ENCODE peak calls at places on chromosomes 5 and 9, in five cellular contexts. N is stimulated activated naive CD8-positive, alpha-beta T cell treated with anti-CD3 and anti-CD28 coated beads, Interleukin-15, Interleukin-2, amounts not matched to agents 100 U/mL and 50 U/mL, for 24 hours; U is HTR-8/SVneo; R is MCF 10A; Y is fibroblast of pulmonary artery. M is an unnamed sample.

GRCh38 chr5:154038241-154038603 is 488 bp downstream of the FAM114A2 start:
- DNase-seq in N (peak), U (no peak), R (no peak), Y (no peak), M (no peak)

GRCh38 chr5:167892352-167893115 is 398.9 kb upstream of the WWC1 start:
- DNase-seq in N (no peak), U (no peak), R (no peak), Y (no peak), M (no peak)

GRCh38 chr5:154587123-154587725 is 109.2 kb upstream of the HAND1 start:
- DNase-seq in N (no peak), U (no peak), R (no peak), Y (no peak), M (no peak)

GRCh38 chr9:2662496-2662895 is 40.9 kb downstream of the VLDLR start:
- DNase-seq in N (no peak), U (peak), R (peak), Y (peak), M (no peak)

GRCh38 chr5:90365328-90365727 is 44.2 kb downstream of the CETN3 start:
- DNase-seq in N (no peak), U (no peak), R (no peak), Y (no peak), M (no peak)

GRCh38 chr5:107655836-107656235 is 14.9 kb downstream of the EFNA5 start:
- DNase-seq in N (no peak), U (no peak), R (peak), Y (no peak), M (no peak)

GRCh38 chr9:20732118-20732517 is 48.1 kb downstream of the FOCAD start:
- DNase-seq in N (no peak), U (peak), R (peak), Y (peak), M (no peak)

GRCh38 chr5:71894091-71894490 is 175.0 kb downstream of the CARTPT start:
- DNase-seq in N (no peak), U (no peak), R (no peak), Y (no peak), M (no peak)

GRCh38 chr5:55852503-55852902 is 1.3 kb downstream of the IL31RA start:
- DNase-seq in N (no peak), U (no peak), R (no peak), Y (no peak), M (no peak)

GRCh38 chr9:76610009-76610352 is 151.0 kb downstream of the GCNT1 start:
- DNase-seq in N (no peak), U (no peak), R (peak), Y (peak), M (no peak)

GRCh38 chr5:102290004-102290403 is 6.1 kb downstream of the SLCO4C1 start:
- DNase-seq in N (no peak), U (no peak), R (no peak), Y (no peak), M (no peak)

GRCh38 chr5:93163010-93163663 is 417.9 kb downstream of the NR2F1-AS1 start:
- DNase-seq in N (no peak), U (peak), R (peak), Y (peak), M (no peak)

GRCh38 chr5:75510836-75511434 is 494 bp downstream of the CERT1 start:
- DNase-seq in N (peak), U (peak), R (peak), Y (peak), M (peak)

GRCh38 chr5:145939532-145940065 is 3.2 kb downstream of the SH3RF2 start:
- DNase-seq in N (no peak), U (no peak), R (no peak), Y (no peak), M (no peak)

GRCh38 chr9:98129451-98129881 is 10.4 kb upstream of the TRIM14 start:
- DNase-seq in N (no peak), U (no peak), R (no peak), Y (no peak), M (peak)

GRCh38 chr5:177297922-177298321 is 5.6 kb downstream of the RAB24 start:
- DNase-seq in N (no peak), U (no peak), R (no peak), Y (no peak), M (no peak)

GRCh38 chr9:37290881-37291485 is 131.5 kb upstream of the GRHPR start:
- DNase-seq in N (no peak), U (peak), R (peak), Y (peak), M (no peak)

GRCh38 chr5:175418252-175418651 is 25.7 kb downstream of the DRD1 start:
- DNase-seq in N (no peak), U (no peak), R (no peak), Y (no peak), M (no peak)

GRCh38 chr9:81826541-81826906 is 101.7 kb upstream of the SPATA31D4 start:
- DNase-seq in N (no peak), U (no peak), R (no peak), Y (peak), M (no peak)